ENCODE peak calls at places on chromosomes 13 and 19, in six cellular contexts. S, W, Z, J, P and H are unnamed samples.
A peak's percentile ranks its signal among the peaks of the same experiment; 100 is the strongest.

GRCh38 chr19:49780861-49781260 is 14.1 kb downstream of the AP2A1 start:
- DNase-seq in S (no peak), Z (no peak), J (no peak), W (no peak), P (no peak), H (no peak)

GRCh38 chr13:27631156-27631555 is 9.5 kb downstream of the POLR1D start:
- DNase-seq in J (no peak), S (no peak), W (no peak), Z (no peak), P (no peak), H (no peak)

GRCh38 chr19:10412257-10412977 is 7.9 kb upstream of the PDE4A start:
- DNase-seq in S (no peak), J (no peak), W (no peak), P (no peak), Z (no peak), H (no peak)

GRCh38 chr19:53034948-53035675 is 9.4 kb upstream of the ERVV-2 start:
- DNase-seq in P (no peak), Z (no peak), S (no peak), W (peak; percentile 31), J (no peak), H (no peak)

GRCh38 chr13:74641586-74641985 is 507.4 kb upstream of the KLF12 start:
- DNase-seq in J (no peak), S (no peak), W (no peak), Z (no peak), P (peak; percentile 74), H (no peak)

GRCh38 chr13:40336228-40337221 is 329.9 kb downstream of the FOXO1 start:
- DNase-seq in P (no peak), S (no peak), J (no peak), W (no peak), Z (no peak), H (no peak)

GRCh38 chr13:32932376-32932775 is 83.8 kb upstream of the KL start:
- DNase-seq in S (no peak), P (no peak), W (no peak), J (no peak), Z (no peak), H (no peak)

GRCh38 chr19:45676851-45677263 is 8.8 kb downstream of the GIPR start:
- DNase-seq in P (no peak), Z (no peak), W (no peak), S (no peak), J (peak; percentile 80), H (no peak)

GRCh38 chr13:26946675-26947342 is 186.2 kb upstream of the GPR12 start:
- DNase-seq in Z (no peak), S (no peak), P (peak; percentile 73), W (no peak), J (no peak), H (peak; percentile 49)

GRCh38 chr13:113805431-113806103 is 46.5 kb downstream of the TMEM255B start:
- DNase-seq in P (no peak), Z (no peak), J (peak; percentile 64), S (no peak), W (peak; percentile 62), H (no peak)

GRCh38 chr19:50835785-50836542 is 2.6 kb upstream of the KLK15 start:
- DNase-seq in P (peak; percentile 45), W (peak; percentile 89), Z (no peak), S (peak; percentile 91), J (peak; percentile 90), H (peak; percentile 98)
- TF ChIP-seq POLR2A in P (no peak), W (no peak), Z (peak; percentile 69), S (peak; percentile 73), J (no peak), H (peak; percentile 90)

DNA sequence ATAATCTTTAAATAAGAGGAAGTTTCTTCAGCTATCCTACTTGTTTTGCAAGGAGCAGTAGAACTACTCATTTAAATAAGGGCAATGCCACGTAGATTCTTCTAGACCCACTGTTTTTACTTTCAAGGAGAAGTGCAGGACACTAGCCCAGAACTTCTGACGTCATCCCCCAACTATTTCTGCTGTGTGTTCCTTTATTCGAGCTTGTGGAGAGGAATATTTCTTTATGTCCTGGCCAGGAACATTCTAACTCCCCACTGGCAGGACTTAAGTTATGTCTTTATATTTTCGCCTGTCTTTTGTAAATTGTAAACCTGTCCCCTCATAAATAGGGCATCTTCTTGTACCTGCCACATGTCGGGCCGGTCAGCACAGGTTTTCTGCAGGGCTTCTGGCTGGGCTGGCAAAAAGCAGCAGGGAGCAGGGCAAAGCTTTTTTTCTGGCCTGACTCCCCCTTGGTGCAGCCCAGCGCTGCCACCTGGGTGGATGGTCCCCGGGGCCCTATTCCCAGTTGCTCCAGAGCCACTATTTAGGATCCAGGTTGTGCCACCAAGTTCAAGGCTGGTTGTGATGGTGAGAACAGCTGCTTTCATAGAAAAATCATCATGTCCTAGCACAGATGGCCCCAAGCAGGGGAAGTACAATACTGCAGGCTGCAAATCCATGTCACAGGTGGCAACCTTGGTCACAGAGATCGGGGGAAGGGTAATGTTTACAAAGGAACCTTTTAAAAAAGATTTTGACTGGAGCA is 1.8 kb downstream of the MBNL2 start:
- DNase-seq in S (peak; percentile 65), Z (peak; percentile 80), P (peak; percentile 96), J (peak; percentile 80), W (no peak), H (peak; percentile 42)
- TF ChIP-seq POLR2A in S (no peak), Z (peak; percentile 33), P (peak; percentile 76), J (no peak), W (peak; percentile 4), H (no peak)

DNA sequence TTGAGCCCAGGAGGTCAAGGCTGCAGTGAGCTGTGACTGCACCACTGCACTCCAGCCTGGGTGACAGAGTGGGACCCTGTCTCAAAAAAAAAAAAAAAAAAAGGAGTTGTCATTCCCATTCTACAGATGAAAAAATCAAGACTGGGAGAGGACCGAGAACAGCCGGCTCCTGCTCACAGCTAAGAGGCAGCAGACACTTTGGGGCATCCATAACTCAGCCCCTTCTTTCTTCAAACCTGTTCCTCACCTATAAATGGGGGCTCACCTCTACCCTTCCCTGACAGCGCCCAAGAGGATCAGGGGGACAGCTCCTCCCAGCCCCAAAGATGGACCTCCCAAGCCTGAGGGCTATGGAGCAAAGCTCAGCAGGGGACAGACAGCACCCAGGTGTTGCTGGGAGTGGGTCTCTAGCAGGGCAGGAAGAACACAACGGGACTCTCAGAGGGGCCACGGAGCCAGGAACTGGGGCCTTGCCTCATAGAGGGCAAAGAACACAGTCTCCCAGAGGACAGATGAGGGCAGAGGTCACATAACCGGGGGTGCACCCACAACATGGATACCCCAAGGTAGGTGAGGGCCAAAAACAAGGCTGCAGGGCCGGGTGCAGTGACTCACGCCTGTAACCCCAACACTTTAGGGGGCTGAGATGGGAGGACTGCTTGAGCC is 3.4 kb upstream of the KLF16 start:
- DNase-seq in Z (no peak), S (no peak), P (no peak), J (no peak), W (no peak), H (no peak)
- TF ChIP-seq POLR2A in Z (no peak), S (no peak), P (no peak), J (no peak), W (no peak), H (no peak)

GRCh38 chr19:1438035-1438932 is at the start of gene RPS15:
- DNase-seq in W (peak; percentile 99), Z (peak; percentile 93), S (peak; percentile 99), J (peak; percentile 98), P (peak; percentile 94), H (peak; percentile 88)
- TF ChIP-seq POLR2A in W (peak; percentile 74), Z (peak; percentile 96), S (peak; percentile 89), J (peak; percentile 73), P (peak; percentile 98), H (peak; percentile 94)

DNA sequence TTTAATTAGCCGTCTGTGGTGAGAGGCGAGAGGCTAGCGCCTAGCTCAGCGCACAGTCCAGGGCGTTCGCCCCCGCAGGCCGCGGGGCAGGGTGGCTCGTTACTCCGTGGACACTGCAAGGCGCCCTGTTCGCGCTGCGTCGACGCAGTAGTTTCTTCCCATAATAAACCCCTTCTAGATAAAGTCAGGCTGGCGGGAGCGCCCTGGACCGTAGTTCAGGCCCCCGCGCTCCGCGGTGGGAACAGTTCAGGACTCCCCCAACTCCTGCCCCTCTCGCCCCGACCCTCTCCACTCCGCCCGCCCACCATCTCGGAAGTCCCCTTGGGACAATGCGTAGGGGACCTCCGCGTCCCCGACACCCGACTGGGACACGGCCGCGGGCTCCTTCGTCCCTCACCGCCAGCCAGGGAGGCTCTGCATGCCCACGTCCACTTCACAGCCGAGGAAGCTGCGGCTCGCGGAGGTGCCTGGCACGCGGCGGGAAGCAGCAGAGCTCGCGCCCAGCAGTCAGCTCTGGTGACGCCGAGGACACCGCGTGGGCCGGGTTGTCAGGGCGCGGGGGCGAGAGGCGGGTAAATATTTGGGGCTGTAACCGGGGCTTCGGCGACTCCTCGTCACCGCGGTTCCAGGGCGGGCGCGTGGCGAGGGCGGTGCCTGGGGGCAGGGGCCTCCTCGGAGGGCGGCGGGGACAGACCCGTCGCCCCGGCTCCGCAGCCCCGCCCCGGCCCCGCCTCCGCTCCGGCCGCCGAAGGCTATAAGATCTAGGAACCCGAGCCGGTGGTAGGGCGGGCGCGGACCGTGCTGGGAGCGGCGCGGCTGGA is at the start of gene RGCC:
- DNase-seq in Z (peak; percentile 46), J (peak; percentile 93), W (peak; percentile 96), P (peak; percentile 49), S (peak; percentile 75), H (no peak)
- TF ChIP-seq POLR2A in Z (peak; percentile 32), J (no peak), W (no peak), P (no peak), S (no peak), H (no peak)

DNA sequence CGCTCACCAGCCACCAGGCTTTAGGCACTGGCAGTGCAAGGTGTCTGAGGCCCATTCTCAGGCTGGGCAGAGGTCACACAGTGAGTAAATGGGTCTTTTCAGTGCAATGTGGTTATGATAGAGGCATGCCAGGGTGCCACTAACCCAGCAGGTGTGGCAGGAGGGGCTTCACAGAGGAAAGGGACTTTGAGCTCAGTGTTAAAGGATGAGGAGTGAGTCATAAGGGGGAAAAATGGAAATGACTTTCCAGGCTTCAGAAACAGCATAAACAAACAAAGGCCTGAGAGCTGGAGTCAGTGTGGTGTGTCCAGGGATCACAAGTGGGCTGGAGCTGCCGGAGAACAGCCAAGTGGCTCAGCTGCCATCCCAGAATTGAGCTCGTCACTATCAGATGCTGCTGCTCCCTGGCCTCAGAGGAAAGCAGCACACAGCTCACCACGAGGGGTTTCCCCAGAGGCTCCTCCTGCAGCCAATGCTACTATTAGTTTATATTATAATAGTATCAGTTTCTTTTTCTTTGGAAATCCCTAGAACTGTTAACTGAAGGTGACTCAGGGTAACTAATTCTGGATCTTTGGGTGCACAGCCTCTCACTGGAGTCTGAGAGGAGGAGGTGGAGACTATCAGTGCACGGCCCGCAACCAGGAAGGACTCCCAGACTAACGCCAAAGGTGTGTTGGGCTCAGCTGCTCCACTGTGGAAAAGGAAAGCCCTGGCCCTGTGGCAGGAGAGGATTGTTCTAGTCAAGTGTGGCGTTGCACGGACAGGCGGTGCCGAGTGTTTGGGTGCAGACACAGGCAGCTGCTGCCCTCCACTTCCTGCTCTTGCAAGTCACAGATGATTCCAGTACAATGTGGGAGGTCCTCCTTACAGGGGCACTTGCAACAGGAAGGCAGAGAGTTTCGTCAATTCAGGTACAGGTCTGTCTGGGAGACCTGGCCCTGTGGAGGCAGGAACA is 39.5 kb downstream of the DHRS12 start:
- DNase-seq in S (peak; percentile 59), W (peak; percentile 95), J (no peak), P (peak; percentile 97), Z (peak; percentile 60), H (no peak)
- TF ChIP-seq POLR2A in S (no peak), W (no peak), J (no peak), P (no peak), Z (no peak), H (no peak)